ENCODE peak calls at places on chromosomes 11 and 22, in nine cellular contexts. P, C, J, T, W, E, I, K and D are unnamed samples.

GRCh38 chr11:117826832-117827231 is 2.3 kb upstream of the FXYD2 start:
- DNase-seq in P (no peak), C (no peak), J (peak), T (no peak), W (no peak), E (no peak), I (no peak), K (no peak), D (peak)

GRCh38 chr11:19978668-19979518 is 181.4 kb downstream of the DBX1 start:
- DNase-seq in P (peak), C (peak), J (peak), T (no peak), W (no peak), E (no peak), I (peak), K (peak), D (no peak)

GRCh38 chr11:14094481-14095037 is 132.0 kb downstream of the SPON1 start:
- DNase-seq in P (no peak), C (no peak), J (no peak), T (no peak), W (no peak), E (no peak), I (no peak), K (peak), D (no peak)

GRCh38 chr22:27651486-27651885 is 150.1 kb downstream of the MN1 start:
- DNase-seq in P (peak), C (no peak), J (no peak), T (peak), W (no peak), E (no peak), I (no peak), K (no peak), D (no peak)

GRCh38 chr11:60691636-60692035 is 7.8 kb upstream of the MS4A8 start:
- DNase-seq in P (no peak), C (no peak), J (no peak), T (no peak), W (no peak), E (no peak), I (no peak), K (no peak), D (no peak)

GRCh38 chr11:2156416-2157182 is 4.4 kb downstream of the INS start:
- DNase-seq in P (peak), C (peak), J (peak), T (peak), W (peak), E (peak), I (peak), K (peak), D (peak)

GRCh38 chr11:130872102-130872501 is 44.2 kb downstream of the SNX19 start:
- DNase-seq in P (no peak), C (no peak), J (no peak), T (no peak), W (no peak), E (no peak), I (no peak), K (no peak), D (no peak)

GRCh38 chr11:117646419-117646818 is 150.6 kb downstream of the DSCAML1 start:
- DNase-seq in P (no peak), C (no peak), J (no peak), T (no peak), W (no peak), E (no peak), I (no peak), K (no peak), D (no peak)

GRCh38 chr11:118615996-118616395 is 8.6 kb downstream of the PHLDB1 start:
- DNase-seq in P (peak), C (no peak), J (no peak), T (no peak), W (no peak), E (no peak), I (no peak), K (no peak), D (peak)

GRCh38 chr11:9118277-9118676 is 26.9 kb upstream of the SCUBE2 start:
- DNase-seq in P (no peak), C (no peak), J (no peak), T (no peak), W (no peak), E (no peak), I (no peak), K (no peak), D (no peak)

GRCh38 chr11:40722179-40722795 is 737.2 kb downstream of the LRRC4C start:
- DNase-seq in P (no peak), C (peak), J (peak), T (peak), W (no peak), E (no peak), I (peak), K (peak), D (no peak)

GRCh38 chr11:120432056-120433018 is 79.2 kb upstream of the GRIK4 start:
- DNase-seq in P (peak), C (peak), J (no peak), T (no peak), W (peak), E (no peak), I (peak), K (peak), D (peak)

GRCh38 chr11:279966-280761 is 2.0 kb downstream of the NLRP6 start:
- DNase-seq in P (no peak), C (no peak), J (peak), T (no peak), W (no peak), E (peak), I (no peak), K (no peak), D (peak)

GRCh38 chr11:47243454-47243853 is 5.2 kb downstream of the ACP2 start:
- DNase-seq in P (no peak), C (no peak), J (no peak), T (no peak), W (no peak), E (no peak), I (no peak), K (no peak), D (no peak)

GRCh38 chr11:3834349-3835099 is 6.2 kb downstream of the RHOG start:
- DNase-seq in P (no peak), C (no peak), J (peak), T (peak), W (peak), E (peak), I (no peak), K (peak), D (no peak)

GRCh38 chr11:65170058-65170534 is at the start of gene SPDYC:
- DNase-seq in P (no peak), C (no peak), J (no peak), T (peak), W (no peak), E (no peak), I (no peak), K (peak), D (no peak)

GRCh38 chr11:130513132-130513531 is 64.7 kb downstream of the ADAMTS15 start:
- DNase-seq in P (no peak), C (no peak), J (no peak), T (no peak), W (no peak), E (peak), I (no peak), K (peak), D (no peak)

GRCh38 chr11:81165164-81165563 is 1568.5 kb downstream of the FAM181B start:
- DNase-seq in P (no peak), C (no peak), J (no peak), T (no peak), W (no peak), E (no peak), I (no peak), K (peak), D (no peak)

GRCh38 chr11:57396744-57397143 is 6.3 kb upstream of the PRG2 start:
- DNase-seq in P (no peak), C (no peak), J (no peak), T (no peak), W (no peak), E (no peak), I (no peak), K (no peak), D (no peak)

GRCh38 chr11:66333896-66334604 is 2.2 kb downstream of the RIN1 start:
- DNase-seq in P (no peak), C (no peak), J (no peak), T (no peak), W (no peak), E (no peak), I (no peak), K (no peak), D (no peak)

GRCh38 chr11:66334605-66335442 is 1.4 kb downstream of the RIN1 start:
- DNase-seq in P (no peak), C (no peak), J (no peak), T (no peak), W (no peak), E (no peak), I (no peak), K (peak), D (no peak)

GRCh38 chr11:66336234-66337102 is at the start of gene RIN1:
- DNase-seq in P (peak), C (peak), J (peak), T (no peak), W (no peak), E (peak), I (peak), K (peak), D (peak)

GRCh38 chr11:66337103-66337899 is 1.1 kb upstream of the RIN1 start:
- DNase-seq in P (no peak), C (no peak), J (no peak), T (no peak), W (no peak), E (no peak), I (no peak), K (no peak), D (peak)

DNA sequence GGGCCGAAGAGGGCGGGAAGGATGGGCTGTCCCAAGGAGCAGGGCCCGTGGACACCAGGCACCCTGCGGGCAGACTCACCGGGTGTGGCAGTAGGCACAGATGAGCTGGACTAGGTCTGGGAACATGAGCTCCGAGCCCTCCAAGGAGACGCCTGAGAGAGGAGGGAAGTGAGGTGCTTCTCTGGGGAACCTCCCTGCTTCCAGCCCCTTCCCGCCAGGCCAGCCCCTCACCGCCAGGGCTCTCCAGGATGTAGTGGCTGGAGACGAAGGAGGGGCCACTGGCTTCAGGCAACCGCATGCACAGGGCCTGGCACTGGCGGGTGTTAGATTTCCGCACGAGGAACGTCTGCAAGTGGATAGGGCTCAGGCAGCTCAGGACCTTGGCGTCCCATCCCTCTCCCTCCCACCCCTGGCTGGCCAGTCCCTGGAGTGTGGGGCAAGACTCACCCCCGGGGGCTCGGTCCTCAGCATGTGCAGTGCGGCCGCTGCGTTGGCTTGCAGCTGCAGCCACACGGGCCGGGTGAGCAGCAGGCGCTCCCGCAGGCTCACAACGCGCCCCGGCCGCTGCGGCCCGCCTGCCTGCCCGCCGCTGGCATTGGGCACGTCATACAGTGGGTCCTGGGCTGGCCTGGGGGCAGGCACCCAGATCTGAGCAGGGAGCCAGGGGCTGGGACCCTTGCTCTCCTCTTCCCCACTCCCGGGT is 552 bp downstream of the RIN1 start:
- DNase-seq in P (no peak), C (no peak), J (no peak), T (no peak), W (no peak), E (no peak), I (peak), K (peak), D (no peak)
- H3K4me3 ChIP-seq in P (peak), C (peak), J (no peak), T (peak), W (peak), E (peak), I (peak), K (peak), D (peak)

DNA sequence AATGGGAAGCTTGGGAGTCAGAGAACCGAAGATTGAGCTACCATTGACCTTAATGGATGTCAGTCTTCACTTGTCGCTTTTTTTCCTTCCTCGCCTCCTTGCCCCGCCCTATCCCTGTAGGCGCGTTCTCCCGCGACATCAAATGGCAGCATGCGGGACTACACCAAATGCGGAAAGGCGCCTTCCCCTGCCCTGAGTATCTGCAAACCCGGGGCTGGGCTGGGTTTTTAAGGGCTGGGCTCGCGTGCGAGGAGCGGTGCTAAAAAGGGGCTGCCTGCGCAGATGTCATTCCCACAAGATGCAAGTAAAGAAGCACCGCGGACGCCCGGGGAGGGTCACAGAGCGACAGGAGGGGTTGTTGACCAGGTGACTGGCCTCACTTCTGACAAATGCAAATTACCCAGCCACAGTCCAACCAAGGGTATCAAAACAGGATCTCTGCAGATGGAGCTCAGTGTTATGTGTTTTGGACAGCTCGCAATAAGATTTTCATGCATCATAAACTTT is 4.7 kb upstream of the FAM111B start:
- DNase-seq in P (no peak), C (peak), J (peak), T (peak), W (peak), E (peak), I (peak), K (no peak), D (peak)
- TF ChIP-seq POLR2A in P (no peak), C (no peak), J (no peak), T (no peak), W (no peak), E (no peak), I (no peak), K (no peak), D (no peak)

DNA sequence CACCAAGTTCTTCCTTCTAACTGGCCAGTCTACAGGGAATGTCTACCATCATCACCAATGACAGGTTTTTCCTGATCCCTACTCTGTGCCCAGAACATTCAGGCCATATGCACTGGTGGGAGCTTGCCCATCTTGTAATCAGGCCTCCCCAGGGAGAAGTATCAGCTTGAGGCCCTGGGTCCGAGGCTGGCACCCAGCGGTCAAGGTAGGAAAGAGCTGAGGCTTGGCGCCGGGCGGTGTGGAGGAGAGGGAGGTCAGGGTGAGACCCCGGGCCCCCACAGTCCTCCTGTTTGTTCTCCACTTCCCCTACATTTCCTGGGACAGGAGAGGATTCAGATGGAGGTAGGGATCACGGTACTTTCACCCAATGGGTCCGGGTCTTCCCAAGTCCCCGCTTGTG is 15.5 kb downstream of the TSKU start:
- DNase-seq in P (no peak), C (no peak), J (no peak), T (no peak), W (peak), E (no peak), I (no peak), K (no peak), D (no peak)
- H3K4me3 ChIP-seq in P (peak), C (peak), J (no peak), T (peak), W (peak), E (peak), I (no peak), K (no peak), D (no peak)

DNA sequence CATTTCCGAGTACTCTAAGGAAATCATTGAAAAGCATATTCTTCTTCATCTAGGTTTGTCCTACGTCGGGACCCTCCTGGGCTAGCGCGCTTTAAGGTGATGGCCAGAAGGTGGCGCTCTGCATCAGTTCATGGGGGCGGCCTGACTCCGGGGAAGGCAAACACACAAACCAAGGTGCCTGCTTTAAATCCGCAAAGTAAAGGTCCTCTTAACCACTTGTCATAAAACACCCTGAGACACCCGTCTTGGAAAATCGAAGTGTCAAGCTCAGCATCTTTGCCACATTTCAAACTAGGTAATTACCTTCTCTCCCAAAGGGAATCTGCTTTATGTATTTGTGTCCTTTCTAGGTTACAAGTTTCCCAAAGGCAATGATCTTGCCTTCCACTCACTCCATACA is 34.0 kb downstream of the LMO2 start:
- DNase-seq in P (peak), C (peak), J (peak), T (peak), W (peak), E (peak), I (peak), K (peak), D (peak)
- TF ChIP-seq POLR2A in P (no peak), C (no peak), J (no peak), T (no peak), W (no peak), E (no peak), I (no peak), K (no peak), D (no peak)

GRCh38 chr11:82682003-82682751 is 51.5 kb downstream of the FAM181B start:
- DNase-seq in P (no peak), C (peak), J (peak), T (no peak), W (peak), E (peak), I (peak), K (peak), D (no peak)
- H3K4me3 ChIP-seq in P (no peak), C (no peak), J (no peak), T (no peak), W (no peak), E (no peak), I (no peak), K (no peak), D (no peak)

DNA sequence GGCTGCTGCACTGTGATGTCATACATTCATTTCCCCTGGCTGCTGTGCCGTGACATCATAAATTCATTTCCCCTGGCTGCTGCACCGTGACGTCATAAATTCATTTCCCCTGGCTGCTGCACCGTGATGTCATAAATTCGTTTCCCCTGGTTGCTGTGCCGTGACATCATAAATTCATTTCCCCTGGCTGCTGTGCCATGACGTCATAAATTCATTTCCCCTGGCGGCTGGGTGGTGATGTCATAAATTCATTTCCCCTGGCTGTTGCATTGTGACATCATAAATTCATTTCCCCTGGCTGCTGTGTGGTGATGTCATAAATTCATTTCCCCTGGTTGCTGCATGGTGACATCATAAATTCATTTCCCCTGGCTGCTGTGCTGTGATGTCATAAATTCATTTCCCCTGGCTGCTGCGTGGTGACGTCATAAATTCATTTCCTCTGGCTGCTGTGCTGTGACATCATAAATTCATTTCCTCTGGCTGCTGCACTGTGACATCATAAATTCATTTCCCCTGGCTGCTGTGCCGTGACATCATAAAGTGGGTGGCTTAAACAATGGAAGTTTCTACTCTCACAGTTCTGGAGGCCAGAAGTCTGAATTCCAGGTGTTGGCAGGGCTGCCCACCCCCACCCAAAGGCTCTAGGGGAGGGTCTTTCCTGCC is 301.1 kb downstream of the SHANK2 start:
- DNase-seq in P (no peak), C (no peak), J (no peak), T (no peak), W (no peak), E (no peak), I (no peak), K (peak), D (no peak)
- TF ChIP-seq POLR2A in P (no peak), C (no peak), J (no peak), T (no peak), W (no peak), E (no peak), I (no peak), K (no peak), D (no peak)

GRCh38 chr11:79484872-79485271 is 44.0 kb upstream of the TENM4 start:
- DNase-seq in P (no peak), C (no peak), J (no peak), T (no peak), W (no peak), E (no peak), I (no peak), K (no peak), D (no peak)

GRCh38 chr11:79485694-79486093 is 44.9 kb upstream of the TENM4 start:
- DNase-seq in P (no peak), C (no peak), J (no peak), T (no peak), W (no peak), E (no peak), I (no peak), K (no peak), D (no peak)

GRCh38 chr11:79482800-79483199 is 42.0 kb upstream of the TENM4 start:
- DNase-seq in P (no peak), C (no peak), J (no peak), T (no peak), W (no peak), E (no peak), I (no peak), K (peak), D (no peak)

GRCh38 chr11:79481795-79482194 is 41.0 kb upstream of the TENM4 start:
- DNase-seq in P (no peak), C (no peak), J (no peak), T (no peak), W (no peak), E (no peak), I (no peak), K (peak), D (no peak)

DNA sequence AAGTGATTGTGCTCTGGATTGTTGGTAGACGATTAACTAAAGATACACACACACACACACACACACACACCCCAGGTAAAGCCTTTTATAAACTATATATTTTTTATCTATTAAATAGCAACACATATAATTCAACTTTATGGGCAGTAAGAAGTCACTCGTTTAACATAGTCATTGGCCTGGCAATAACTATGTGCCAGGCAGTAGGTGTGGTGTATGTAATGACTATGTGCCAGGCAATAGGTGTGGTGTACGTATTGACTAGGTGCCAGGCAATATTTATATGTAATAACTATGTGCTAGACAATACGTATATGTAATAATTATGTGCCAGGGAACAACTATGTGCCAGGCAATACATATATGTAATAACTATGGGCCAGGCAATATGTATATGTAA is 40.0 kb upstream of the TENM4 start:
- DNase-seq in P (no peak), C (no peak), J (no peak), T (no peak), W (no peak), E (no peak), I (no peak), K (no peak), D (no peak)
- H3K4me3 ChIP-seq in P (no peak), C (no peak), J (no peak), T (no peak), W (no peak), E (no peak), I (no peak), K (no peak), D (no peak)